ENCODE peak calls at places on chromosomes 7 and 10, in ten cellular contexts. One of them, this sample, is unnamed.

GRCh38 chr10:71052708-71053107 is 159.7 kb upstream of the UNC5B start:
- DNase-seq in aorta: no peak
- DNase-seq in activated CD8-positive, alpha-beta memory T cell treated with anti-CD3 and anti-CD28 coated beads for 1 hour: no peak
- DNase-seq in GM03348: no peak
- DNase-seq in hippocampal formation: no peak
- DNase-seq in EL: no peak
- DNase-seq in activated T-helper 1 cell treated with Interleukin-2 at 50 U/mL for 16 hours: no peak
- DNase-seq in kidney tubule cell: no peak
- DNase-seq in OCI-M1: no peak
- DNase-seq in HEK293T: no peak
- DNase-seq in this sample: no peak

GRCh38 chr7:137753067-137753466 is 93.7 kb downstream of the DGKI start:
- DNase-seq in aorta: no peak
- DNase-seq in activated CD8-positive, alpha-beta memory T cell treated with anti-CD3 and anti-CD28 coated beads for 1 hour: no peak
- DNase-seq in GM03348: no peak
- DNase-seq in hippocampal formation: no peak
- DNase-seq in EL: no peak
- DNase-seq in activated T-helper 1 cell treated with Interleukin-2 at 50 U/mL for 16 hours: no peak
- DNase-seq in kidney tubule cell: no peak
- DNase-seq in OCI-M1: no peak
- DNase-seq in HEK293T: no peak
- DNase-seq in this sample: no peak

GRCh38 chr10:96614515-96614914 is 27.7 kb upstream of the TM9SF3 start:
- DNase-seq in aorta: no peak
- DNase-seq in activated CD8-positive, alpha-beta memory T cell treated with anti-CD3 and anti-CD28 coated beads for 1 hour: no peak
- DNase-seq in GM03348: peak
- DNase-seq in hippocampal formation: no peak
- DNase-seq in EL: peak
- DNase-seq in activated T-helper 1 cell treated with Interleukin-2 at 50 U/mL for 16 hours: no peak
- DNase-seq in kidney tubule cell: peak
- DNase-seq in OCI-M1: peak
- DNase-seq in HEK293T: no peak
- DNase-seq in this sample: peak

GRCh38 chr7:129376778-129377700 is 57.2 kb upstream of the STRIP2 start:
- DNase-seq in aorta: no peak
- DNase-seq in activated CD8-positive, alpha-beta memory T cell treated with anti-CD3 and anti-CD28 coated beads for 1 hour: no peak
- DNase-seq in GM03348: peak
- DNase-seq in hippocampal formation: no peak
- DNase-seq in EL: peak
- DNase-seq in activated T-helper 1 cell treated with Interleukin-2 at 50 U/mL for 16 hours: no peak
- DNase-seq in kidney tubule cell: peak
- DNase-seq in OCI-M1: no peak
- DNase-seq in HEK293T: no peak
- DNase-seq in this sample: peak

GRCh38 chr7:154953006-154953684 is 49.8 kb downstream of the PAXIP1 start:
- DNase-seq in aorta: peak
- DNase-seq in activated CD8-positive, alpha-beta memory T cell treated with anti-CD3 and anti-CD28 coated beads for 1 hour: peak
- DNase-seq in GM03348: peak
- DNase-seq in hippocampal formation: no peak
- DNase-seq in EL: peak
- DNase-seq in activated T-helper 1 cell treated with Interleukin-2 at 50 U/mL for 16 hours: peak
- DNase-seq in kidney tubule cell: peak
- DNase-seq in OCI-M1: peak
- DNase-seq in HEK293T: peak
- DNase-seq in this sample: peak

GRCh38 chr10:78937800-78938694 is 130.7 kb upstream of the ZMIZ1 start:
- DNase-seq in aorta: no peak
- DNase-seq in activated CD8-positive, alpha-beta memory T cell treated with anti-CD3 and anti-CD28 coated beads for 1 hour: no peak
- DNase-seq in GM03348: no peak
- DNase-seq in hippocampal formation: no peak
- DNase-seq in EL: no peak
- DNase-seq in activated T-helper 1 cell treated with Interleukin-2 at 50 U/mL for 16 hours: no peak
- DNase-seq in kidney tubule cell: no peak
- DNase-seq in OCI-M1: peak
- DNase-seq in HEK293T: no peak
- DNase-seq in this sample: peak

GRCh38 chr10:30432631-30433285 is 1.2 kb upstream of the MAP3K8 start:
- DNase-seq in aorta: no peak
- DNase-seq in activated CD8-positive, alpha-beta memory T cell treated with anti-CD3 and anti-CD28 coated beads for 1 hour: no peak
- DNase-seq in GM03348: no peak
- DNase-seq in hippocampal formation: no peak
- DNase-seq in EL: no peak
- DNase-seq in activated T-helper 1 cell treated with Interleukin-2 at 50 U/mL for 16 hours: no peak
- DNase-seq in kidney tubule cell: no peak
- DNase-seq in OCI-M1: no peak
- DNase-seq in HEK293T: no peak
- DNase-seq in this sample: no peak

GRCh38 chr10:124830445-124830844 is 28.8 kb downstream of the ABRAXAS2 start:
- DNase-seq in aorta: no peak
- DNase-seq in activated CD8-positive, alpha-beta memory T cell treated with anti-CD3 and anti-CD28 coated beads for 1 hour: no peak
- DNase-seq in GM03348: no peak
- DNase-seq in hippocampal formation: no peak
- DNase-seq in EL: no peak
- DNase-seq in activated T-helper 1 cell treated with Interleukin-2 at 50 U/mL for 16 hours: no peak
- DNase-seq in kidney tubule cell: no peak
- DNase-seq in OCI-M1: no peak
- DNase-seq in HEK293T: no peak
- DNase-seq in this sample: no peak

GRCh38 chr10:52221937-52222336 is 92.1 kb upstream of the DKK1 start:
- DNase-seq in aorta: no peak
- DNase-seq in activated CD8-positive, alpha-beta memory T cell treated with anti-CD3 and anti-CD28 coated beads for 1 hour: no peak
- DNase-seq in GM03348: no peak
- DNase-seq in hippocampal formation: no peak
- DNase-seq in EL: no peak
- DNase-seq in activated T-helper 1 cell treated with Interleukin-2 at 50 U/mL for 16 hours: no peak
- DNase-seq in kidney tubule cell: no peak
- DNase-seq in OCI-M1: no peak
- DNase-seq in HEK293T: no peak
- DNase-seq in this sample: no peak

GRCh38 chr10:43998021-43998809 is 349.5 kb upstream of the ZNF32 start:
- DNase-seq in aorta: no peak
- DNase-seq in activated CD8-positive, alpha-beta memory T cell treated with anti-CD3 and anti-CD28 coated beads for 1 hour: no peak
- DNase-seq in GM03348: peak
- DNase-seq in hippocampal formation: no peak
- DNase-seq in EL: peak
- DNase-seq in activated T-helper 1 cell treated with Interleukin-2 at 50 U/mL for 16 hours: no peak
- DNase-seq in kidney tubule cell: no peak
- DNase-seq in OCI-M1: no peak
- DNase-seq in HEK293T: no peak
- DNase-seq in this sample: no peak

GRCh38 chr10:100562806-100563293 is 27.1 kb downstream of the HIF1AN start:
- DNase-seq in aorta: no peak
- DNase-seq in activated CD8-positive, alpha-beta memory T cell treated with anti-CD3 and anti-CD28 coated beads for 1 hour: no peak
- DNase-seq in GM03348: peak
- DNase-seq in hippocampal formation: peak
- DNase-seq in EL: peak
- DNase-seq in activated T-helper 1 cell treated with Interleukin-2 at 50 U/mL for 16 hours: no peak
- DNase-seq in kidney tubule cell: peak
- DNase-seq in OCI-M1: peak
- DNase-seq in HEK293T: peak
- DNase-seq in this sample: peak

GRCh38 chr10:102505462-102506115 is 1.8 kb downstream of the SUFU start:
- DNase-seq in aorta: peak
- DNase-seq in activated CD8-positive, alpha-beta memory T cell treated with anti-CD3 and anti-CD28 coated beads for 1 hour: no peak
- DNase-seq in GM03348: no peak
- DNase-seq in hippocampal formation: no peak
- DNase-seq in EL: no peak
- DNase-seq in activated T-helper 1 cell treated with Interleukin-2 at 50 U/mL for 16 hours: no peak
- DNase-seq in kidney tubule cell: no peak
- DNase-seq in OCI-M1: no peak
- DNase-seq in HEK293T: no peak
- DNase-seq in this sample: no peak

GRCh38 chr7:5065107-5065407 is 19.4 kb downstream of the RBAK start:
- DNase-seq in aorta: no peak
- DNase-seq in activated CD8-positive, alpha-beta memory T cell treated with anti-CD3 and anti-CD28 coated beads for 1 hour: no peak
- DNase-seq in GM03348: no peak
- DNase-seq in hippocampal formation: no peak
- DNase-seq in EL: no peak
- DNase-seq in activated T-helper 1 cell treated with Interleukin-2 at 50 U/mL for 16 hours: no peak
- DNase-seq in kidney tubule cell: no peak
- DNase-seq in OCI-M1: no peak
- DNase-seq in HEK293T: no peak
- DNase-seq in this sample: no peak

GRCh38 chr10:79547973-79548372 is 12.2 kb downstream of the SFTPA2 start:
- DNase-seq in aorta: no peak
- DNase-seq in activated CD8-positive, alpha-beta memory T cell treated with anti-CD3 and anti-CD28 coated beads for 1 hour: no peak
- DNase-seq in GM03348: no peak
- DNase-seq in hippocampal formation: no peak
- DNase-seq in EL: no peak
- DNase-seq in activated T-helper 1 cell treated with Interleukin-2 at 50 U/mL for 16 hours: no peak
- DNase-seq in kidney tubule cell: no peak
- DNase-seq in OCI-M1: peak
- DNase-seq in HEK293T: no peak
- DNase-seq in this sample: no peak

GRCh38 chr7:129218514-129219036 is 6.3 kb upstream of the AHCYL2 start:
- DNase-seq in aorta: peak
- DNase-seq in activated CD8-positive, alpha-beta memory T cell treated with anti-CD3 and anti-CD28 coated beads for 1 hour: peak
- DNase-seq in GM03348: peak
- DNase-seq in hippocampal formation: peak
- DNase-seq in EL: peak
- DNase-seq in activated T-helper 1 cell treated with Interleukin-2 at 50 U/mL for 16 hours: peak
- DNase-seq in kidney tubule cell: peak
- DNase-seq in OCI-M1: peak
- DNase-seq in HEK293T: peak
- DNase-seq in this sample: peak

GRCh38 chr10:32943854-32944661 is 14.0 kb downstream of the ITGB1 start:
- DNase-seq in aorta: peak
- DNase-seq in activated CD8-positive, alpha-beta memory T cell treated with anti-CD3 and anti-CD28 coated beads for 1 hour: no peak
- DNase-seq in GM03348: no peak
- DNase-seq in hippocampal formation: no peak
- DNase-seq in EL: no peak
- DNase-seq in activated T-helper 1 cell treated with Interleukin-2 at 50 U/mL for 16 hours: no peak
- DNase-seq in kidney tubule cell: peak
- DNase-seq in OCI-M1: no peak
- DNase-seq in HEK293T: no peak
- DNase-seq in this sample: no peak

GRCh38 chr10:93600446-93600860 is 582 bp downstream of the RBP4 start:
- DNase-seq in aorta: no peak
- DNase-seq in activated CD8-positive, alpha-beta memory T cell treated with anti-CD3 and anti-CD28 coated beads for 1 hour: no peak
- DNase-seq in GM03348: no peak
- DNase-seq in hippocampal formation: no peak
- DNase-seq in EL: no peak
- DNase-seq in activated T-helper 1 cell treated with Interleukin-2 at 50 U/mL for 16 hours: no peak
- DNase-seq in kidney tubule cell: no peak
- DNase-seq in OCI-M1: no peak
- DNase-seq in HEK293T: no peak
- DNase-seq in this sample: no peak

GRCh38 chr10:93294004-93294403 is 188.1 kb downstream of the MYOF start:
- DNase-seq in aorta: no peak
- DNase-seq in activated CD8-positive, alpha-beta memory T cell treated with anti-CD3 and anti-CD28 coated beads for 1 hour: no peak
- DNase-seq in GM03348: no peak
- DNase-seq in hippocampal formation: no peak
- DNase-seq in EL: peak
- DNase-seq in activated T-helper 1 cell treated with Interleukin-2 at 50 U/mL for 16 hours: no peak
- DNase-seq in kidney tubule cell: peak
- DNase-seq in OCI-M1: no peak
- DNase-seq in HEK293T: no peak
- DNase-seq in this sample: no peak

GRCh38 chr7:83984076-83984475 is 210.5 kb downstream of the SEMA3A start:
- DNase-seq in aorta: no peak
- DNase-seq in activated CD8-positive, alpha-beta memory T cell treated with anti-CD3 and anti-CD28 coated beads for 1 hour: no peak
- DNase-seq in GM03348: no peak
- DNase-seq in hippocampal formation: no peak
- DNase-seq in EL: no peak
- DNase-seq in activated T-helper 1 cell treated with Interleukin-2 at 50 U/mL for 16 hours: no peak
- DNase-seq in kidney tubule cell: no peak
- DNase-seq in OCI-M1: no peak
- DNase-seq in HEK293T: no peak
- DNase-seq in this sample: no peak

GRCh38 chr7:34107306-34107705 is 202.0 kb downstream of the BMPER start:
- DNase-seq in aorta: no peak
- DNase-seq in activated CD8-positive, alpha-beta memory T cell treated with anti-CD3 and anti-CD28 coated beads for 1 hour: no peak
- DNase-seq in GM03348: peak
- DNase-seq in hippocampal formation: peak
- DNase-seq in EL: peak
- DNase-seq in activated T-helper 1 cell treated with Interleukin-2 at 50 U/mL for 16 hours: no peak
- DNase-seq in kidney tubule cell: no peak
- DNase-seq in OCI-M1: no peak
- DNase-seq in HEK293T: no peak
- DNase-seq in this sample: peak

GRCh38 chr7:80781146-80781545 is 137.7 kb downstream of the SEMA3C start:
- DNase-seq in aorta: no peak
- DNase-seq in activated CD8-positive, alpha-beta memory T cell treated with anti-CD3 and anti-CD28 coated beads for 1 hour: no peak
- DNase-seq in GM03348: peak
- DNase-seq in hippocampal formation: no peak
- DNase-seq in EL: peak
- DNase-seq in activated T-helper 1 cell treated with Interleukin-2 at 50 U/mL for 16 hours: no peak
- DNase-seq in kidney tubule cell: no peak
- DNase-seq in OCI-M1: no peak
- DNase-seq in HEK293T: no peak
- DNase-seq in this sample: no peak

GRCh38 chr10:128494665-128495064 is 368.4 kb upstream of the MKI67 start:
- DNase-seq in aorta: no peak
- DNase-seq in activated CD8-positive, alpha-beta memory T cell treated with anti-CD3 and anti-CD28 coated beads for 1 hour: no peak
- DNase-seq in GM03348: no peak
- DNase-seq in hippocampal formation: no peak
- DNase-seq in EL: no peak
- DNase-seq in activated T-helper 1 cell treated with Interleukin-2 at 50 U/mL for 16 hours: no peak
- DNase-seq in kidney tubule cell: no peak
- DNase-seq in OCI-M1: no peak
- DNase-seq in HEK293T: no peak
- DNase-seq in this sample: no peak

GRCh38 chr10:67520924-67521520 is 175.0 kb downstream of the CTNNA3 start:
- DNase-seq in aorta: no peak
- DNase-seq in activated CD8-positive, alpha-beta memory T cell treated with anti-CD3 and anti-CD28 coated beads for 1 hour: no peak
- DNase-seq in GM03348: peak
- DNase-seq in hippocampal formation: peak
- DNase-seq in EL: peak
- DNase-seq in activated T-helper 1 cell treated with Interleukin-2 at 50 U/mL for 16 hours: no peak
- DNase-seq in kidney tubule cell: peak
- DNase-seq in OCI-M1: peak
- DNase-seq in HEK293T: peak
- DNase-seq in this sample: peak

GRCh38 chr7:36286688-36287087 is 103.0 kb upstream of the ANLN start:
- DNase-seq in aorta: no peak
- DNase-seq in activated CD8-positive, alpha-beta memory T cell treated with anti-CD3 and anti-CD28 coated beads for 1 hour: no peak
- DNase-seq in GM03348: no peak
- DNase-seq in hippocampal formation: no peak
- DNase-seq in EL: no peak
- DNase-seq in activated T-helper 1 cell treated with Interleukin-2 at 50 U/mL for 16 hours: no peak
- DNase-seq in kidney tubule cell: no peak
- DNase-seq in OCI-M1: no peak
- DNase-seq in HEK293T: no peak
- DNase-seq in this sample: no peak